ENCODE peak calls at places on chromosomes 13 and 19, in four cellular contexts. Q is body of pancreas, P is pancreas, K is tibial artery. B is an unnamed sample.

GRCh38 chr13:23739597-23739996 is 149.6 kb downstream of the MIPEP start:
- DNase-seq in Q (no peak), P (no peak), K (no peak), B (no peak)

GRCh38 chr13:28488376-28489005 is 6.4 kb downstream of the FLT1 start:
- DNase-seq in Q (no peak), P (no peak), K (no peak), B (no peak)

GRCh38 chr13:94712812-94713555 is 639 bp upstream of the SOX21 start:
- DNase-seq in Q (no peak), P (no peak), K (no peak), B (peak)

GRCh38 chr13:24270639-24271131 is 38.7 kb upstream of the C1QTNF9 start:
- DNase-seq in Q (peak), P (peak), K (peak), B (no peak)

GRCh38 chr13:51067376-51068125 is 43.5 kb downstream of the C13orf42 start:
- DNase-seq in Q (no peak), P (no peak), K (no peak), B (no peak)

GRCh38 chr13:112722433-112723250 is 32.8 kb downstream of the ATP11A start:
- DNase-seq in Q (peak), P (peak), K (no peak), B (no peak)

GRCh38 chr13:65275838-65276630 is 1954.1 kb downstream of the PCDH9 start:
- DNase-seq in Q (no peak), P (peak), K (no peak), B (no peak)

GRCh38 chr19:48509467-48510194 is 2.0 kb downstream of the LMTK3 start:
- DNase-seq in Q (no peak), P (no peak), K (no peak), B (no peak)

GRCh38 chr19:16442386-16443276 is 29.1 kb downstream of the EPS15L1 start:
- DNase-seq in Q (peak), P (no peak), K (no peak), B (peak)

GRCh38 chr13:40206241-40207109 is 460.0 kb downstream of the FOXO1 start:
- DNase-seq in Q (peak), P (peak), K (no peak), B (no peak)

GRCh38 chr19:5789886-5790572 is 934 bp downstream of the DUS3L start:
- DNase-seq in Q (no peak), P (no peak), K (no peak), B (no peak)

GRCh38 chr13:20911037-20911436 is 8.5 kb upstream of the XPO4 start:
- DNase-seq in Q (no peak), P (no peak), K (no peak), B (no peak)

GRCh38 chr13:83449666-83450395 is 432.4 kb downstream of the SLITRK1 start:
- DNase-seq in Q (no peak), P (no peak), K (no peak), B (no peak)

GRCh38 chr13:106393776-106394175 is 141.7 kb downstream of the EFNB2 start:
- DNase-seq in Q (no peak), P (no peak), K (no peak), B (no peak)

GRCh38 chr13:34523401-34523800 is 418.7 kb upstream of the NBEA start:
- DNase-seq in Q (no peak), P (no peak), K (no peak), B (no peak)

GRCh38 chr13:65725001-65725400 is 1505.1 kb downstream of the PCDH9 start:
- DNase-seq in Q (no peak), P (no peak), K (no peak), B (no peak)

GRCh38 chr13:63048648-63049047 is 1633.0 kb upstream of the PCDH20 start:
- DNase-seq in Q (no peak), P (no peak), K (no peak), B (no peak)

GRCh38 chr19:4811328-4812131 is 20.0 kb downstream of the TICAM1 start:
- DNase-seq in Q (peak), P (peak), K (peak), B (peak)

GRCh38 chr13:50713849-50714248 is 129.6 kb downstream of the DLEU7 start:
- DNase-seq in Q (no peak), P (no peak), K (no peak), B (no peak)

GRCh38 chr13:113777311-113778260 is 18.6 kb downstream of the TMEM255B start:
- DNase-seq in Q (no peak), P (no peak), K (no peak), B (no peak)

GRCh38 chr13:74554581-74555290 is 420.5 kb upstream of the KLF12 start:
- DNase-seq in Q (no peak), P (no peak), K (no peak), B (peak)

GRCh38 chr19:41023193-41023592 is 32.1 kb downstream of the CYP2B6 start:
- DNase-seq in Q (no peak), P (no peak), K (no peak), B (no peak)

GRCh38 chr19:42290523-42291436 is 11.2 kb upstream of the PRR19 start:
- DNase-seq in Q (peak), P (no peak), K (no peak), B (peak)

GRCh38 chr19:42291437-42291815 is 10.5 kb upstream of the PRR19 start:
- DNase-seq in Q (no peak), P (no peak), K (no peak), B (no peak)

GRCh38 chr19:42289556-42290041 is 12.3 kb upstream of the PRR19 start:
- DNase-seq in Q (no peak), P (no peak), K (no peak), B (no peak)

GRCh38 chr19:42288881-42289555 is 12.9 kb upstream of the PRR19 start:
- DNase-seq in Q (no peak), P (no peak), K (no peak), B (no peak)

DNA sequence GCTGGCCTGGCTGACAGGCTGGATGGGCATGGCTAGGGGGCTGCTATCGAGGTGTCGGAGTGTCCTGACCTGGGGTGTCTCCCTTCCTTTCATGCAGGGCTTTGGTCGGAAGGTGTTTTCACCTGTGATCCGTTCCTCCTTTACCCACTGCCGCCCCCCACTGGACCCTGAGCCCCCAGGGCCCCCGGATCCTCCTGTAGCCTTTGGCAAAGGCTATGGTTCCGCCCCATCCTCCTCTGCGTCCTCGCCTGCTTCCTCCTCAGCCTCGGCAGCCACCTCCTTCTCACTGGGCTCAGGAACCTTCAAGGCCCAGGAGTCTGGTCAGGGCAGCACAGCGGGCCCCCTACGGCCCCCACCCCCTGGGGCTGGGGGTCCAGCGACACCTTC is 11.8 kb upstream of the PRR19 start:
- DNase-seq in Q (no peak), P (no peak), K (no peak), B (no peak)
- H3K4me3 ChIP-seq in Q (no peak), P (no peak), K (no peak), B (no peak)

GRCh38 chr19:18515959-18516358 is 5.9 kb downstream of the ELL start:
- DNase-seq in Q (no peak), P (no peak), K (no peak), B (no peak)

GRCh38 chr19:18517606-18518005 is 4.3 kb downstream of the ELL start:
- DNase-seq in Q (no peak), P (no peak), K (no peak), B (no peak)

GRCh38 chr19:18518639-18519038 is 3.2 kb downstream of the ELL start:
- DNase-seq in Q (no peak), P (no peak), K (no peak), B (no peak)

GRCh38 chr19:18513868-18514267 is 8.0 kb downstream of the ELL start:
- DNase-seq in Q (no peak), P (no peak), K (no peak), B (no peak)

GRCh38 chr19:18514800-18515682 is 6.8 kb downstream of the ELL start:
- DNase-seq in Q (peak), P (peak), K (peak), B (no peak)
- TF ChIP-seq CTCF in Q (no peak), P (no peak), K (no peak), B (no peak)

GRCh38 chr19:12783849-12784393 is 7.4 kb upstream of the JUNB start:
- DNase-seq in Q (no peak), P (no peak), K (no peak), B (no peak)
- H3K4me3 ChIP-seq in Q (no peak), P (no peak), K (no peak), B (no peak)

DNA sequence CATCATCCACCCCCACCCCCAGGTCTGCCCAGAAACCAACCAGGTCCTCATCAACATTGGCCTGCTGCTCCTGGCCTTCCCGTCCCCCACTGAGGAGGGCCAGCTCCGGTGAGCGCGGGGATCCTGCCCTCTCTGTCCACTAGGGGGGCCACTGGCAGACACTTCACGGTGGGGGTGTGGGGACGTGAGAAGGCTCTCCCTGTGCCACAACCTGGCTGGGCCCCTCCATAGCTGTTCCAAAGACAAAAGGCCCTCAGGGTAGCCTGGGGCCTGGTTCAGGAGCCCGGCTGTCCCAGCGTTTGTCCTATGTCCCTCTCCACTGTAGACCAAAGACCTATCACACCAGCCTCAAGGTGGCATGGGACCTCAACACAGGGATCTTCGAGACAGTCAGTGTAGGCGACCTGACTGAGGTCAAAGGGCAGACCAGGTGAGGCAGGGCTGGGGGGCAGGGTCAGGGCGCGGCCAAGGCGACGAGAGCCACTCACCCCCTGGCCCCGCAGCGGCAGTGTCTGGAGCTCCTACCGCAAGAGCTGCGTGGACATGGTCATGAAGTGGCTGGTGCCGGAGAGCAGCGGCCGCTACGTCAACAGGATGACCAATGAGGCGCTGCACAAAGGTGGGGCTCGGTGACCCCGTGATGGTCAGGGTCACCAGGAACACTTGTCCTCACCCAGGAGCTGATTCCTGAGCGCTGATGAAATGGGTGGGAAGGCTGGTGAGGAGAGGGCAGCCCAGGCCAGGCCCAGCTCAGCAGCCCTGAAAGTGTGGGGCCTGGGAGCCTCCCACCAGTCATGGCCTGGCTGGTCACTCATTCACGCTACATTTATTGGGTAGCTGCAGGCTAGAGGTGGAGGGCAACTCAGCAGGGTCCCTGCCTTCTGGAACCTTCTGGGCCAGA is 7.9 kb downstream of the DCAF15 start:
- DNase-seq in Q (no peak), P (no peak), K (no peak), B (no peak)
- TF ChIP-seq CTCF in Q (peak), P (no peak), K (no peak), B (peak)

B was measured in BE2C.